ENCODE peak calls at places on chromosomes 1 and 21, in seven cellular contexts. O is ovary; H is fibroblast of pulmonary artery; N is CD8-positive, alpha-beta T cell; T is Peyer's patch; Z is nephron progenitor cell; R is omental fat pad. L is an unnamed sample.

GRCh38 chr1:211327341-211327921 is 798 bp downstream of the TRAF5 start:
- DNase-seq in O (peak), H (peak), N (peak), T (peak), Z (no peak), R (no peak), L (peak)

GRCh38 chr21:43303240-43304178 is 123.4 kb downstream of the SIK1 start:
- DNase-seq in O (no peak), H (no peak), N (no peak), T (no peak), Z (no peak), R (no peak), L (no peak)

GRCh38 chr1:61184035-61184713 is 101.8 kb downstream of the NFIA start:
- DNase-seq in O (peak), H (peak), N (no peak), T (peak), Z (no peak), R (peak), L (peak)

GRCh38 chr1:234676103-234676594 is 66.2 kb upstream of the IRF2BP2 start:
- DNase-seq in O (peak), H (peak), N (peak), T (peak), Z (peak), R (peak), L (peak)

GRCh38 chr1:160078392-160079195 is 2.7 kb upstream of the KCNJ9 start:
- DNase-seq in O (no peak), H (peak), N (peak), T (peak), Z (peak), R (no peak), L (peak)

GRCh38 chr1:44261475-44261853 is 48.2 kb downstream of the DMAP1 start:
- DNase-seq in O (no peak), H (no peak), N (no peak), T (no peak), Z (no peak), R (no peak), L (no peak)

GRCh38 chr1:5271264-5271663 is 616.9 kb downstream of the AJAP1 start:
- DNase-seq in O (no peak), H (no peak), N (no peak), T (no peak), Z (no peak), R (no peak), L (no peak)

GRCh38 chr1:53715478-53715877 is 23.5 kb downstream of the GLIS1 start:
- DNase-seq in O (no peak), H (peak), N (no peak), T (no peak), Z (peak), R (no peak), L (peak)

GRCh38 chr1:22137006-22137720 is 5.7 kb downstream of the WNT4 start:
- DNase-seq in O (peak), H (peak), N (no peak), T (no peak), Z (no peak), R (no peak), L (no peak)

GRCh38 chr1:30095451-30096025 is 627.8 kb downstream of the MATN1 start:
- DNase-seq in O (no peak), H (no peak), N (no peak), T (no peak), Z (no peak), R (no peak), L (no peak)

GRCh38 chr1:203447147-203447546 is 28.5 kb upstream of the PRELP start:
- DNase-seq in O (no peak), H (no peak), N (no peak), T (no peak), Z (no peak), R (no peak), L (no peak)

GRCh38 chr1:81681570-81681969 is 119.2 kb upstream of the ADGRL2 start:
- DNase-seq in O (no peak), H (peak), N (no peak), T (no peak), Z (no peak), R (no peak), L (peak)

GRCh38 chr1:211635602-211636205 is 39.7 kb downstream of the NEK2 start:
- DNase-seq in O (no peak), H (no peak), N (no peak), T (peak), Z (no peak), R (no peak), L (no peak)

GRCh38 chr21:39066829-39067785 is 116.1 kb downstream of the PSMG1 start:
- DNase-seq in O (no peak), H (no peak), N (no peak), T (no peak), Z (no peak), R (no peak), L (no peak)

GRCh38 chr1:243730499-243731150 is 119.4 kb downstream of the AKT3 start:
- DNase-seq in O (no peak), H (no peak), N (no peak), T (no peak), Z (no peak), R (no peak), L (no peak)

GRCh38 chr1:32274646-32275340 is 17.1 kb upstream of the HDAC1 start:
- DNase-seq in O (no peak), H (no peak), N (no peak), T (no peak), Z (no peak), R (no peak), L (no peak)

GRCh38 chr1:173392895-173393654 is 84.1 kb upstream of the PRDX6 start:
- DNase-seq in O (no peak), H (peak), N (no peak), T (no peak), Z (no peak), R (no peak), L (peak)

GRCh38 chr1:115757866-115758265 is 10.6 kb downstream of the CASQ2 start:
- DNase-seq in O (no peak), H (no peak), N (no peak), T (no peak), Z (no peak), R (no peak), L (no peak)

GRCh38 chr1:159598196-159598595 is 10.6 kb downstream of the APCS start:
- DNase-seq in O (no peak), H (peak), N (no peak), T (no peak), Z (no peak), R (no peak), L (peak)

GRCh38 chr1:200253774-200254495 is 155.9 kb downstream of the ZNF281 start:
- DNase-seq in O (no peak), H (no peak), N (no peak), T (no peak), Z (no peak), R (no peak), L (no peak)

GRCh38 chr1:7380712-7381111 is 390.4 kb upstream of the VAMP3 start:
- DNase-seq in O (no peak), H (no peak), N (no peak), T (peak), Z (no peak), R (no peak), L (no peak)

GRCh38 chr1:210684466-210685294 is 356.0 kb downstream of the HHAT start:
- DNase-seq in O (no peak), H (no peak), N (no peak), T (no peak), Z (no peak), R (no peak), L (no peak)

GRCh38 chr21:44892536-44893277 is 19.2 kb upstream of the PTTG1IP start:
- DNase-seq in O (no peak), H (peak), N (peak), T (peak), Z (peak), R (peak), L (no peak)

GRCh38 chr1:46136711-46137110 is 4.3 kb upstream of the PIK3R3 start:
- DNase-seq in O (no peak), H (no peak), N (no peak), T (no peak), Z (no peak), R (no peak), L (no peak)

GRCh38 chr1:225770586-225771248 is 6.9 kb upstream of the SRP9 start:
- DNase-seq in O (peak), H (no peak), N (no peak), T (no peak), Z (peak), R (no peak), L (no peak)

GRCh38 chr1:45854724-45855123 is 51.3 kb downstream of the MAST2 start:
- DNase-seq in O (no peak), H (no peak), N (no peak), T (no peak), Z (no peak), R (no peak), L (no peak)

GRCh38 chr1:166612886-166613285 is 226.4 kb upstream of the POGK start:
- DNase-seq in O (no peak), H (no peak), N (no peak), T (no peak), Z (no peak), R (no peak), L (no peak)

GRCh38 chr1:7229696-7230095 is 444.4 kb downstream of the CAMTA1 start:
- DNase-seq in O (no peak), H (no peak), N (no peak), T (no peak), Z (no peak), R (no peak), L (peak)

GRCh38 chr1:9194024-9194423 is 40.5 kb upstream of the H6PD start:
- DNase-seq in O (no peak), H (no peak), N (no peak), T (no peak), Z (no peak), R (no peak), L (no peak)

GRCh38 chr1:86201321-86201720 is 44.7 kb upstream of the COL24A1 start:
- DNase-seq in O (no peak), H (peak), N (no peak), T (no peak), Z (no peak), R (no peak), L (no peak)

GRCh38 chr1:90721210-90722194 is 4.4 kb upstream of the BARHL2 start:
- DNase-seq in O (no peak), H (peak), N (no peak), T (no peak), Z (peak), R (no peak), L (peak)

GRCh38 chr1:180785887-180786286 is 126.8 kb upstream of the KIAA1614 start:
- DNase-seq in O (no peak), H (no peak), N (no peak), T (no peak), Z (no peak), R (no peak), L (no peak)

GRCh38 chr1:193338194-193338593 is 151.8 kb upstream of the B3GALT2 start:
- DNase-seq in O (no peak), H (no peak), N (no peak), T (no peak), Z (no peak), R (no peak), L (peak)

GRCh38 chr21:39189857-39190604 is 6.8 kb upstream of the PSMG1 start:
- DNase-seq in O (no peak), H (no peak), N (no peak), T (no peak), Z (no peak), R (no peak), L (peak)

GRCh38 chr1:219324629-219325367 is 151.1 kb downstream of the LYPLAL1 start:
- DNase-seq in O (no peak), H (peak), N (no peak), T (no peak), Z (no peak), R (no peak), L (peak)

GRCh38 chr1:206482611-206483010 is 12.3 kb downstream of the IKBKE start:
- DNase-seq in O (no peak), H (no peak), N (no peak), T (no peak), Z (no peak), R (no peak), L (no peak)

GRCh38 chr1:106978477-106979322 is 77.8 kb upstream of the PRMT6 start:
- DNase-seq in O (no peak), H (peak), N (no peak), T (no peak), Z (no peak), R (no peak), L (no peak)

GRCh38 chr1:2602866-2603520 is 16.4 kb downstream of the PRXL2B start:
- DNase-seq in O (no peak), H (no peak), N (no peak), T (no peak), Z (no peak), R (no peak), L (no peak)

GRCh38 chr1:35047188-35047858 is 15.6 kb upstream of the ZMYM6 start:
- DNase-seq in O (no peak), H (peak), N (no peak), T (no peak), Z (no peak), R (no peak), L (peak)

GRCh38 chr1:218156602-218157001 is 128.5 kb upstream of the RRP15 start:
- DNase-seq in O (no peak), H (no peak), N (no peak), T (no peak), Z (peak), R (no peak), L (no peak)

GRCh38 chr1:56378376-56379070 is 200.8 kb downstream of the PLPP3 start:
- DNase-seq in O (no peak), H (no peak), N (no peak), T (no peak), Z (peak), R (no peak), L (no peak)
- TF ChIP-seq CTCF in O (no peak), H (no peak), N (no peak), T (no peak), Z (no peak), R (no peak), L (no peak)

GRCh38 chr1:235933483-235934116 is 66.9 kb upstream of the LYST start:
- DNase-seq in O (no peak), H (no peak), N (no peak), T (no peak), Z (no peak), R (no peak), L (no peak)
- TF ChIP-seq CTCF in O (no peak), H (no peak), N (no peak), T (no peak), Z (no peak), R (no peak), L (peak)

GRCh38 chr1:109959974-109960744 is 24.4 kb upstream of the AHCYL1 start:
- DNase-seq in O (no peak), H (peak), N (no peak), T (no peak), Z (peak), R (no peak), L (peak)
- TF ChIP-seq CTCF in O (no peak), H (no peak), N (no peak), T (peak), Z (no peak), R (no peak), L (peak)

DNA sequence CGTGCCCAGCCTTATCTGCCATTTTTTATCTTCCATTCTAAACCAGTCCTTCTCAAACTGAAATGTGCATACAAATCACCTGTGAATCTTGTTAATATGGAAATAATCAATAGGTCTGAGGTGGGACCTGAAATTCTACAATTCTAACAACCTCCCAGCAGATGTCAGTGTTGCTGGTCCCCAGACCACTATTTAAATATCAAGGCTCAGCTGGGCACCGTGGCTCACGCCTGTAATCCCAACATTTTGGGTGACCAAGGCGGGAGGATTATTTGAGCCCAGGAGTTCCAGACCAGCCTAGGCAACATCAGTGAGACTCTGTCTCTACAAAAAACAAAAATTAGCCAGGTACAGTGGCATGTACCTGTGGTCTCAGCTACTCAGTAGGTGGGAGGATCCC is 4.1 kb downstream of the UQCRHL start:
- DNase-seq in O (no peak), H (peak), N (no peak), T (no peak), Z (peak), R (no peak), L (peak)
- TF ChIP-seq CTCF in O (peak), H (peak), N (peak), T (peak), Z (peak), R (no peak), L (peak)

GRCh38 chr1:59939393-59939792 is 12.8 kb upstream of the CYP2J2 start:
- DNase-seq in O (no peak), H (no peak), N (no peak), T (no peak), Z (no peak), R (no peak), L (no peak)

GRCh38 chr1:59937636-59938210 is 11.2 kb upstream of the CYP2J2 start:
- DNase-seq in O (no peak), H (no peak), N (no peak), T (no peak), Z (no peak), R (no peak), L (no peak)

GRCh38 chr1:59936358-59936821 is 9.8 kb upstream of the CYP2J2 start:
- DNase-seq in O (no peak), H (no peak), N (no peak), T (no peak), Z (no peak), R (no peak), L (no peak)
- TF ChIP-seq CTCF in O (no peak), H (no peak), N (no peak), T (no peak), Z (no peak), R (no peak), L (no peak)

GRCh38 chr21:31140025-31140424 is 101.7 kb upstream of the KRTAP19-8 start:
- DNase-seq in O (no peak), H (no peak), N (no peak), T (no peak), Z (no peak), R (no peak), L (no peak)

GRCh38 chr21:31135536-31136184 is 97.4 kb upstream of the KRTAP19-8 start:
- DNase-seq in O (no peak), H (no peak), N (no peak), T (no peak), Z (no peak), R (no peak), L (no peak)

GRCh38 chr21:31137951-31138350 is 99.7 kb upstream of the KRTAP19-8 start:
- DNase-seq in O (no peak), H (no peak), N (no peak), T (no peak), Z (no peak), R (no peak), L (no peak)

GRCh38 chr21:31133243-31133830 is 95.1 kb upstream of the KRTAP19-8 start:
- DNase-seq in O (no peak), H (no peak), N (no peak), T (no peak), Z (no peak), R (no peak), L (no peak)

GRCh38 chr21:31136891-31137290 is 98.6 kb upstream of the KRTAP19-8 start:
- DNase-seq in O (no peak), H (peak), N (no peak), T (no peak), Z (no peak), R (no peak), L (no peak)
- TF ChIP-seq CTCF in O (no peak), H (peak), N (no peak), T (no peak), Z (no peak), R (no peak), L (no peak)

DNA sequence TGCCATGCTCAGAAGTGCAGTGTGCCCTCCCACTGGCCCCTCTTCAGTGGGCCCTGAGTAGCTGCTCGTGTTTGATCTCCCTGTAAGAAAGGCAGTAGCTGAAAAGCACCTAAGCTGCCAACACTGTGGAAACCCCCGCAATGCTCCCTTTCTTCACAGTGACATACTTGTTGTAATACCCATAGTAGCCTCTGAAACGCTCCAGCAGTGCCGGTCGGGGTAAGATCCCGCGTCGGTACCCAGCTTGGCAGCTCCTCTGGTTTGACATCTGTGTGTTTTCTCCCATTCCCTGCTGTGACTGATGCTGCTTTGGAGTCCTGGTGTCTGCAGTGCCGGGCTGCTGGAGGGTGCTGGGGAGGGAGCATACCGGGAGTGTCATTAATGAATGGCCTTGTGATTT is 3.6 kb downstream of the CHAF1B start:
- DNase-seq in O (no peak), H (peak), N (no peak), T (no peak), Z (peak), R (no peak), L (no peak)
- TF ChIP-seq CTCF in O (no peak), H (peak), N (no peak), T (no peak), Z (no peak), R (no peak), L (peak)